ENCODE peak calls at places on chromosomes 1 and 21, in ten cellular contexts. E is stimulated activated CD8-positive, alpha-beta memory T cell treated with anti-CD3 and anti-CD28 coated beads, Interleukin-4, amount 100 ng/mL, for 1 hour; R is activated naive CD4-positive, alpha-beta T cell treated with anti-CD3 and anti-CD28 coated beads, Interleukin-2, amount 50 U/mL, for 16 hours; W is naive thymus-derived CD4-positive, alpha-beta T cell; Z is ACHN; M is breast epithelium; A is NCI-H2081; K is NCI-H2107; U is small intestine; J is astrocyte of the cerebellum. X is an unnamed sample.

GRCh38 chr1:111620412-111620971 is 903 bp downstream of the RAP1A start:
- DNase-seq in E (no peak), R (no peak), W (no peak), Z (peak), M (no peak), A (no peak), K (no peak), U (peak), J (no peak), X (no peak)

GRCh38 chr1:246139745-246140182 is 367.3 kb downstream of the SMYD3 start:
- DNase-seq in E (no peak), R (no peak), W (no peak), Z (peak), M (no peak), A (no peak), K (no peak), U (no peak), J (peak), X (no peak)

GRCh38 chr1:220742520-220742919 is 5.6 kb upstream of the MTARC2 start:
- DNase-seq in E (no peak), R (no peak), W (no peak), Z (no peak), M (no peak), A (no peak), K (no peak), U (no peak), J (no peak), X (no peak)

GRCh38 chr1:220910021-220910420 is 30.8 kb downstream of the HLX start:
- DNase-seq in E (no peak), R (no peak), W (no peak), Z (no peak), M (no peak), A (no peak), K (no peak), U (no peak), J (no peak), X (no peak)

GRCh38 chr1:160353223-160353622 is 10.0 kb downstream of the NCSTN start:
- DNase-seq in E (no peak), R (no peak), W (no peak), Z (no peak), M (no peak), A (no peak), K (no peak), U (no peak), J (no peak), X (no peak)

GRCh38 chr21:44931501-44932365 is 8.1 kb upstream of the SLX9 start:
- DNase-seq in E (no peak), R (no peak), W (no peak), Z (peak), M (no peak), A (no peak), K (no peak), U (no peak), J (no peak), X (no peak)

GRCh38 chr1:117655220-117655577 is 49.4 kb downstream of the TENT5C start:
- DNase-seq in E (no peak), R (no peak), W (no peak), Z (no peak), M (no peak), A (no peak), K (no peak), U (peak), J (no peak), X (no peak)

GRCh38 chr1:22919341-22920025 is 53.2 kb downstream of the LACTBL1 start:
- DNase-seq in E (no peak), R (no peak), W (no peak), Z (no peak), M (no peak), A (no peak), K (no peak), U (no peak), J (no peak), X (no peak)

GRCh38 chr1:4395676-4396075 is 258.7 kb upstream of the AJAP1 start:
- DNase-seq in E (no peak), R (no peak), W (no peak), Z (no peak), M (no peak), A (no peak), K (no peak), U (no peak), J (no peak), X (no peak)

GRCh38 chr1:93357242-93357641 is 11.5 kb downstream of the DR1 start:
- DNase-seq in E (no peak), R (no peak), W (no peak), Z (no peak), M (no peak), A (no peak), K (no peak), U (no peak), J (no peak), X (no peak)

GRCh38 chr1:20552728-20553571 is 577 bp downstream of the FAM43B start:
- DNase-seq in E (no peak), R (no peak), W (no peak), Z (no peak), M (no peak), A (no peak), K (no peak), U (no peak), J (no peak), X (no peak)

X was measured in NCI-H774.